ENCODE peak calls at places on chromosomes 3 and 15, in five cellular contexts. E, R, O, K and W are unnamed samples.

GRCh38 chr3:172398484-172398883 is 49.8 kb downstream of the GHSR start:
- DNase-seq in E (no peak), R (no peak), O (no peak), K (no peak), W (no peak)

GRCh38 chr15:59636184-59636583 is 21.1 kb downstream of the GTF2A2 start:
- DNase-seq in E (no peak), R (no peak), O (no peak), K (no peak), W (peak; percentile 10)

GRCh38 chr3:25153561-25153960 is 274.5 kb upstream of the RARB start:
- DNase-seq in E (no peak), R (no peak), O (no peak), K (no peak), W (no peak)

GRCh38 chr15:78076231-78077052 is 1.1 kb downstream of the TBC1D2B start:
- DNase-seq in E (peak; percentile 51), R (no peak), O (no peak), K (no peak), W (no peak)

GRCh38 chr3:168071535-168071934 is 24.2 kb downstream of the GOLIM4 start:
- DNase-seq in E (peak; percentile 72), R (no peak), O (no peak), K (peak; percentile 47), W (no peak)

GRCh38 chr3:124298951-124299350 is 307.0 kb upstream of the ROPN1 start:
- DNase-seq in E (peak; percentile 32), R (no peak), O (no peak), K (peak; percentile 48), W (no peak)

GRCh38 chr3:51588724-51589123 is 50.2 kb downstream of the RAD54L2 start:
- DNase-seq in E (no peak), R (no peak), O (no peak), K (no peak), W (no peak)

GRCh38 chr15:49915822-49916221 is 203.2 kb downstream of the ATP8B4 start:
- DNase-seq in E (no peak), R (no peak), O (no peak), K (no peak), W (no peak)

GRCh38 chr15:63362196-63362595 is 19.4 kb downstream of the CA12 start:
- DNase-seq in E (no peak), R (no peak), O (no peak), K (no peak), W (no peak)

GRCh38 chr15:67149859-67150824 is 84.7 kb downstream of the SMAD3 start:
- DNase-seq in E (peak; percentile 94), R (peak; percentile 45), O (peak; percentile 76), K (peak; percentile 89), W (no peak)

GRCh38 chr15:39979606-39980005 is 45.7 kb downstream of the EIF2AK4 start:
- DNase-seq in E (no peak), R (no peak), O (no peak), K (no peak), W (no peak)

GRCh38 chr3:186241910-186242821 is 119.9 kb downstream of the DGKG start:
- DNase-seq in E (peak; percentile 96), R (peak; percentile 45), O (peak; percentile 91), K (peak; percentile 38), W (peak; percentile 80)

GRCh38 chr3:86792316-86792715 is 198.6 kb downstream of the VGLL3 start:
- DNase-seq in E (no peak), R (no peak), O (no peak), K (no peak), W (no peak)

GRCh38 chr3:46979958-46980497 is 562 bp downstream of the NBEAL2 start:
- DNase-seq in E (no peak), R (no peak), O (no peak), K (no peak), W (no peak)

GRCh38 chr3:53551324-53551723 is 56.9 kb downstream of the CACNA1D start:
- DNase-seq in E (no peak), R (no peak), O (no peak), K (no peak), W (no peak)

GRCh38 chr15:60519218-60519617 is 40.3 kb upstream of the ICE2 start:
- DNase-seq in E (no peak), R (no peak), O (no peak), K (no peak), W (no peak)

GRCh38 chr3:192812736-192813383 is 85.5 kb upstream of the FGF12 start:
- DNase-seq in E (peak; percentile 75), R (peak; percentile 56), O (no peak), K (peak; percentile 47), W (no peak)

GRCh38 chr3:131158434-131158833 is 131.8 kb downstream of the NEK11 start:
- DNase-seq in E (no peak), R (no peak), O (no peak), K (no peak), W (no peak)

GRCh38 chr3:64049832-64050231 is 26.5 kb upstream of the PSMD6 start:
- DNase-seq in E (peak; percentile 78), R (peak; percentile 30), O (peak; percentile 51), K (no peak), W (peak; percentile 44)

GRCh38 chr3:27392950-27393679 is 23.9 kb upstream of the NEK10 start:
- DNase-seq in E (no peak), R (no peak), O (no peak), K (no peak), W (no peak)

GRCh38 chr3:161551697-161552096 is 55.1 kb downstream of the OTOL1 start:
- DNase-seq in E (no peak), R (no peak), O (no peak), K (no peak), W (no peak)

GRCh38 chr15:25247418-25248030 is 191.3 kb downstream of the UBE3A start:
- DNase-seq in E (no peak), R (no peak), O (peak; percentile 5), K (no peak), W (no peak)

GRCh38 chr15:38217181-38217580 is 35.5 kb upstream of the SPRED1 start:
- DNase-seq in E (no peak), R (no peak), O (no peak), K (no peak), W (no peak)

GRCh38 chr3:138114988-138115971 is at the start of gene DZIP1L:
- DNase-seq in E (peak; percentile 91), R (peak; percentile 76), O (peak; percentile 85), K (no peak), W (peak; percentile 84)

GRCh38 chr3:85709483-85709882 is 750.7 kb downstream of the CADM2 start:
- DNase-seq in E (no peak), R (no peak), O (no peak), K (no peak), W (no peak)

GRCh38 chr3:138331143-138331894 is 1.7 kb upstream of the NME9 start:
- DNase-seq in E (peak; percentile 29), R (no peak), O (no peak), K (no peak), W (no peak)

GRCh38 chr3:21357241-21357640 is 393.8 kb downstream of the ZNF385D start:
- DNase-seq in E (no peak), R (no peak), O (no peak), K (no peak), W (no peak)

GRCh38 chr3:65672876-65673815 is 365.6 kb downstream of the MAGI1 start:
- DNase-seq in E (peak; percentile 64), R (peak; percentile 48), O (peak; percentile 50), K (peak; percentile 54), W (peak; percentile 78)

GRCh38 chr15:85785887-85786777 is 8.6 kb downstream of the KLHL25 start:
- DNase-seq in E (peak; percentile 70), R (no peak), O (no peak), K (no peak), W (no peak)

GRCh38 chr3:125916376-125916978 is 52.5 kb upstream of the ROPN1B start:
- DNase-seq in E (peak; percentile 98), R (peak; percentile 94), O (peak; percentile 96), K (peak; percentile 88), W (peak; percentile 84)

DNA sequence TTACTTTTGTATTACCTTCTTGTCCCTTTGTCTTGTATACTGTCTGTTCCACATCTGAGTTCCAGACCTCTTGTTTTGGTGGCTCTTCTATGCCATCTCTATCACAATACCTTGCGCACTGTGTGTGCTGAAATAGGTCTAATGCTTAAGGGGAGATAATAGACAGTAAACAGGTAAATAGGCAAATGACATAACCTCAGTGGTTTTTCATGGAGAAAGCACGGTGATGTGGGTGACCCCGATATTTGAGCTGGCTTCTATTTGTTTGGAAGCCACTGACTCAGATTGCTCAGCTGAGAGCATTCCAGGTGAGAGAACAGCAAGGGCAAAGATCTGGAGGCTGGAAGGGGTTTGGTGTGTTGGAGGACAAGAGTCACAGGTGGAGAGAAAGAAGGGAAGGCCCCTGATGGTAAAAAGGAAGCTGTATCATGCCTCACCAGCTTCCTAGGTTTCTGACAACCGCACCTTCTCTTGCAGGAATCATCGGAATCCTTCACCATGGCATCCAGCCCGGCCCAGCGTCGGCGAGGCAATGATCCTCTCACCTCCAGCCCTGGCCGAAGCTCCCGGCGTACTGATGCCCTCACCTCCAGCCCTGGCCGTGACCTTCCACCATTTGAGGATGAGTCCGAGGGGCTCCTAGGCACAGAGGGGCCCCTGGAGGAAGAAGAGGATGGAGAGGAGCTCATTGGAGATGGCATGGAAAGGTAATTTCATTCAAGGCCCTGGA is 795 bp downstream of the MCM2 start:
- DNase-seq in E (peak; percentile 19), R (no peak), O (no peak), K (no peak), W (no peak)
- H3K4ac ChIP-seq in E (no peak overlapping the region), R (no peak overlapping the region), O (peak overlapping the region; percentile 93), K (no peak overlapping the region), W (peak overlapping the region; percentile 46)

GRCh38 chr3:58274027-58274614 is 31.9 kb upstream of the RPP14 start:
- DNase-seq in E (no peak), R (no peak), O (no peak), K (no peak), W (no peak)
- H3K4ac ChIP-seq in E (no peak overlapping the region), R (no peak overlapping the region), O (no peak overlapping the region), K (no peak overlapping the region), W (no peak overlapping the region)

DNA sequence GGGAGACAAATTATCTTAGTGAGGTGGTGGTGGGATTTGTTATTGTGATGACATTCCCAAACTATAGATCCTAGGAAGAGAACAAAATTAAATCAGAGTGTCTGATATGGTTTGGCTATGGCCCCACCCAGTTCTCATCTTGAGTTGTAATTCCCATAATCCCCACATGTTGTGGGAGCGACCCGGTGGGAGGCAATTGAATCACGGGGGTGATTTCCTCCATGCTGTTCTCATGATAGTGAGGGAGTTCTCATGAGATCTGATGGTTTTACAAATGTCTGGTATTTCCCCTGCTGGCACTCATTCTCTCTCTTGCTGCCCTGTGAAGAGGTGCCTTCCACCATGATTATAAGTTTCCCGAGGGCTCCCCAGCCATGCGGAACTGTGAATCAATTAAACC is 62.0 kb downstream of the RPL22L1 start:
- DNase-seq in E (no peak), R (no peak), O (no peak), K (no peak), W (no peak)
- H3K4ac ChIP-seq in E (no peak overlapping the region), R (no peak overlapping the region), O (no peak overlapping the region), K (no peak overlapping the region), W (no peak overlapping the region)

DNA sequence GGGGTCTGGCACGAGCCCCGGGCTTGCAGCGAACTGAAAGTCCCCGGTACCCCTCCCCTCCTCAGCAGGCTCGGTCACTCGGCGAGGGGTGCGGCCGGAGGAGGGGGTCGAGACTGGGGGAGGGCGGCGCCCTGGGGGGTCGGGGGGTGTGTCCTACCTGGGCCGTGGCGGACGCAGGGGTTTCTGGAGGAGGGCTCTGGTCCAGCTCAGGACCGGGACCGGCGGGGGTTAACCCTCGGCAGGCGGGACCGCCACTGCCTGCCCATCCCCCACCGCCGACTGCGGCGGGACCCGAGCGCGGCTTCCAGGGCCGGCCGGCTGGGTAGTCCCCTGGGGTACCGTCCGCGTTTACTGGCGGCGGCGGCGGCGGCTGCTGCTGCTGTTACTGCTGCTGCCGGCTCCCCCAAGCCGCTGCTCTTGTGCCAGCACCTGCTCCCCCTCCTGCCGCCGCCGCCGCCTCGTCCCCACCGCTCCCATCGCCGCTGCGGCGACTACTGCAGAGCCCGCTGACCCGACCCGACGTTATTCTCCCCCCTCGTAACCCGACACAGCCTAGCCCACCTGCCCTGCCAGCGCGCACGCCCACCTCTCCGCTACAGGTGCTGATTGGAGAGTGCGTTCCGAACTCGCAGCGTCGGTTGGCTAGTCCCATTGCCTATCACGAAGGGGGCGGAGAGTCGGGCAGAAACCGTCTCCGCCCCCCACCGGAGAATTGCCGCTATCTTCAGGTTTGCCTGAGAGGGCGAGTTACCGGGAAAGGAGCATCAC is at the start of gene TTBK2:
- DNase-seq in E (peak; percentile 99), R (peak; percentile 99), O (peak; percentile 99), K (peak; percentile 99), W (peak; percentile 98)
- H3K4ac ChIP-seq in E (no peak within 1 kb of the TSS), R (no peak within 1 kb of the TSS), O (no peak within 1 kb of the TSS), K (no peak within 1 kb of the TSS), W (no peak within 1 kb of the TSS)